ENCODE peak calls at places on chromosomes 5 and 9, in nine cellular contexts. T is CD8-positive, alpha-beta memory T cell; V is astrocyte of the cerebellum; B is Jurkat, Clone E6-1; L is fibroblast of lung; C is skeletal muscle cell; I is A673; U is AG10803; O is esophagus squamous epithelium. A is an unnamed sample.

GRCh38 chr9:111484564-111484878 is 338 bp upstream of the ECPAS start:
- DNase-seq in T (no peak), U (no peak), L (no peak), B (no peak), I (no peak), V (no peak), O (no peak), C (no peak), A (no peak)

GRCh38 chr9:124450931-124451661 is 845 bp downstream of the ADGRD2 start:
- DNase-seq in T (no peak), I (no peak), B (no peak), C (no peak), O (no peak), U (no peak), V (no peak), L (no peak), A (no peak)

GRCh38 chr5:129459485-129460120 is 495 bp upstream of the ADAMTS19 start:
- DNase-seq in C (peak; percentile 25), V (no peak), U (peak; percentile 0), L (peak; percentile 64), T (no peak), O (no peak), B (no peak), I (no peak), A (no peak)

GRCh38 chr9:111728617-111729366 is 65.9 kb downstream of the SHOC1 start:
- DNase-seq in U (peak; percentile 88), O (no peak), B (no peak), C (peak; percentile 77), V (peak; percentile 92), I (peak; percentile 3), L (peak; percentile 96), T (no peak), A (no peak)

GRCh38 chr5:102715405-102715804 is 39.7 kb upstream of the PAM start:
- DNase-seq in T (no peak), L (peak; percentile 85), O (no peak), U (peak; percentile 93), V (peak; percentile 23), C (peak; percentile 73), I (peak; percentile 31), B (no peak), A (no peak)

GRCh38 chr9:72554221-72554641 is 32.8 kb downstream of the TMC1 start:
- DNase-seq in O (no peak), B (no peak), L (peak; percentile 96), I (no peak), U (peak; percentile 99), V (peak; percentile 90), C (no peak), T (no peak), A (no peak)

GRCh38 chr5:179802950-179803562 is 3.6 kb downstream of the MGAT4B start:
- DNase-seq in B (no peak), U (no peak), C (no peak), T (no peak), V (no peak), L (no peak), O (no peak), I (no peak), A (no peak)

GRCh38 chr5:120476063-120476462 is 12.0 kb downstream of the PRR16 start:
- DNase-seq in U (no peak), T (no peak), O (no peak), V (no peak), B (no peak), C (no peak), I (no peak), L (peak; percentile 11), A (no peak)

GRCh38 chr9:111731916-111732315 is 62.8 kb downstream of the SHOC1 start:
- DNase-seq in C (no peak), B (no peak), O (no peak), V (peak; percentile 13), I (no peak), T (no peak), U (peak; percentile 72), L (peak; percentile 78), A (no peak)

GRCh38 chr9:136292591-136293448 is 11.1 kb downstream of the CCDC187 start:
- DNase-seq in V (no peak), I (no peak), O (no peak), T (no peak), L (no peak), U (no peak), C (no peak), B (no peak), A (no peak)

GRCh38 chr9:28820741-28821140 is 1247.5 kb upstream of the C9orf72 start:
- DNase-seq in T (no peak), I (peak; percentile 98), V (no peak), B (peak; percentile 7), L (no peak), U (no peak), O (no peak), C (no peak), A (peak; percentile 45)

GRCh38 chr5:60797482-60798153 is 46.5 kb downstream of the ELOVL7 start:
- DNase-seq in U (no peak), I (no peak), B (no peak), T (no peak), C (no peak), O (no peak), L (no peak), V (no peak), A (no peak)
- H3K4me3 ChIP-seq in U (no peak overlapping the region), I (no peak overlapping the region), B (no peak overlapping the region), T (no peak overlapping the region), C (no peak overlapping the region), O (no peak overlapping the region), L (no peak overlapping the region), V (no peak overlapping the region), A (no peak overlapping the region)

GRCh38 chr5:150612405-150612804 is 28.1 kb upstream of the SYNPO start:
- DNase-seq in V (no peak), O (no peak), T (no peak), L (no peak), U (no peak), B (no peak), C (no peak), I (no peak), A (no peak)

GRCh38 chr5:150609843-150610584 is 30.4 kb upstream of the SYNPO start:
- DNase-seq in L (no peak), B (no peak), O (no peak), T (no peak), I (no peak), C (no peak), V (no peak), U (no peak), A (no peak)

GRCh38 chr5:150608991-150609390 is 31.5 kb upstream of the SYNPO start:
- DNase-seq in L (no peak), T (no peak), B (peak; percentile 65), U (no peak), I (no peak), O (no peak), C (no peak), V (no peak), A (no peak)

GRCh38 chr5:150612905-150613670 is 27.4 kb upstream of the SYNPO start:
- DNase-seq in U (no peak), I (no peak), T (no peak), B (no peak), C (no peak), V (no peak), O (no peak), L (peak; percentile 61), A (no peak)

DNA sequence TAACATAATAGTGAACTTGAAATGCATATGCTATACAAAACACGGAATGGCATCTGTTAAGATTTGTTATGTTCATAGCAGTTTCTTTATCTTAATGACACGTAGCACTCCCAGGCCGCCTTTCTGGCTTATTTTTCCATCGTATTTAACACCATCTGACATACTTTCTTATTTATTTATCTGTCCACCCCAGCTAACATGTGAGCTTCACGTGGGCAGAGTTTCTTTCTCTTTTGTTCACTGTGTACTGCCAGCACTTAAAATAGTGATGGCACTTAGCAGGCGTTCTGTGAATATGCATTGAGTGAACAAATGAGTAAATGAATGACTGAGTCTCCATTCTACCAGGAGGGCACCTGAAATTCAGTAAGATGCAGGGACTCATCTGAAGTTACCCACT is 29.4 kb upstream of the SYNPO start:
- DNase-seq in L (no peak), B (no peak), V (no peak), O (no peak), I (no peak), C (no peak), T (no peak), U (no peak), A (no peak)
- H3K4me3 ChIP-seq in L (no peak overlapping the region), B (no peak overlapping the region), V (no peak overlapping the region), O (no peak overlapping the region), I (no peak overlapping the region), C (no peak overlapping the region), T (no peak overlapping the region), U (no peak overlapping the region), A (no peak overlapping the region)

GRCh38 chr5:106451998-106452397 is 1218.7 kb downstream of the EFNA5 start:
- DNase-seq in I (no peak), C (no peak), U (no peak), L (no peak), T (no peak), B (no peak), V (no peak), O (no peak), A (no peak)
- H3K4me3 ChIP-seq in I (no peak overlapping the region), C (no peak overlapping the region), U (no peak overlapping the region), L (no peak overlapping the region), T (no peak overlapping the region), B (no peak overlapping the region), V (no peak overlapping the region), O (no peak overlapping the region), A (no peak overlapping the region)

GRCh38 chr5:80960531-80961375 is 590 bp downstream of the RASGRF2 start:
- DNase-seq in U (no peak), B (no peak), I (peak; percentile 56), L (peak; percentile 46), C (no peak), O (no peak), V (no peak), T (peak; percentile 26), A (no peak)

GRCh38 chr5:80959138-80959537 is 1.0 kb upstream of the RASGRF2 start:
- DNase-seq in B (no peak), I (no peak), O (no peak), T (no peak), C (no peak), L (no peak), V (no peak), U (no peak), A (no peak)

GRCh38 chr5:80958611-80959010 is 1.6 kb upstream of the RASGRF2 start:
- DNase-seq in T (no peak), L (no peak), B (no peak), O (no peak), I (peak; percentile 51), U (no peak), V (no peak), C (no peak), A (peak; percentile 73)

GRCh38 chr5:80961376-80962281 is 1.5 kb downstream of the RASGRF2 start:
- DNase-seq in O (no peak), C (no peak), B (no peak), I (peak; percentile 78), L (peak; percentile 50), T (peak; percentile 18), U (no peak), V (no peak), A (no peak)

DNA sequence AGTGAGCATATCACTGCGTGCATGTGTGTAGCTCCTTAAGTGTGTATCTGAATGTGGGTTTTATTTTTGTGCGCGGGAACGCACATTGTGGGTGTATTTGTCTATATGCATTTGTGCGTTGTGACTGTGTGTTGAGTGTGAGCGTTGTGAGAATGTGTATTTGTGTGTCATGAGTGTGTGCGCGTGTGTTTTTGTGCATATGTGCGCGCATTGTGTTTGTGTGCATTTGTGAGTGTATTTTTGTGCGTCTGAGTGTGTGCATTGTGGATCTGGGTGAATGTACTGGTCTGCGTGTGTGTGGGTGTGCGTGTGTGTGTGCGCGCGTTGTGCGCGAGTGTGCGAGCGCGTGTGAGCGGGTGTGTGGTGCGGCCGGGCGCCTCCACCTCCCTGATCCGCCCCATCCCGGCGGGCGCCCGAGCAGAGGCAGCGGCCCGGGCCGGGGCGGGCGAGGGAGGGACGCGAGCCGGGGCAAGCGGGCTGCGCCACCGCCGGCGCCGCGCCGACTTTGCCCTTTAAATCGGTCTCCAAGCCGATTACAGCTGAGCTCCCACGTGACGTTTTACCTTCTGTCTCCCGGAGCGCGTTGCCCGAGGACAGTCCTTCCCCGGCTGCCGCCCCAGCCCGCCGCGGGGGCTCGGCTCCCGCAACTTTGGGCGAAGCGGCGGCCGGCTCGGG is at the start of gene RASGRF2:
- DNase-seq in V (no peak), B (no peak), C (no peak), L (peak; percentile 59), T (peak; percentile 27), I (peak; percentile 73), O (no peak), U (no peak), A (no peak)
- H3K4me3 ChIP-seq in V (peak within 1 kb of the TSS; percentile 59), B (no peak within 1 kb of the TSS), C (peak within 1 kb of the TSS; percentile 42), L (peak within 1 kb of the TSS; percentile 66), T (peak within 1 kb of the TSS; percentile 62), I (peak within 1 kb of the TSS; percentile 50), O (peak within 1 kb of the TSS; percentile 71), U (peak within 1 kb of the TSS; percentile 47), A (peak within 1 kb of the TSS; percentile 58)